ENCODE peak calls at places on chromosomes 2 and 18, in seven cellular contexts. W is thoracic aorta, C is PC-3, N is GM12864, K is fibroblast of lung, E is epithelial cell of esophagus, P is mesothelial cell of epicardium. S is an unnamed sample.

GRCh38 chr2:227052879-227053278 is 111.1 kb downstream of the COL4A4 start:
- DNase-seq in K (no peak), W (no peak), P (no peak), C (peak; percentile 28), E (no peak), N (no peak), S (no peak)

GRCh38 chr2:20625920-20626697 is 24.8 kb downstream of the HS1BP3 start:
- DNase-seq in N (no peak), W (no peak), K (no peak), C (no peak), E (no peak), P (no peak), S (no peak)

GRCh38 chr18:25898965-25899364 is 191.4 kb downstream of the SS18 start:
- DNase-seq in K (no peak), W (no peak), P (no peak), N (no peak), E (no peak), C (no peak), S (no peak)

GRCh38 chr18:13260927-13261471 is 42.4 kb downstream of the LDLRAD4 start:
- DNase-seq in W (no peak), E (no peak), K (no peak), C (no peak), N (no peak), P (no peak), S (no peak)

GRCh38 chr2:76008001-76008702 is 297.4 kb upstream of the GCFC2 start:
- DNase-seq in K (no peak), N (no peak), C (no peak), W (no peak), E (peak; percentile 2), P (no peak), S (no peak)

GRCh38 chr2:217218269-217219140 is 358.6 kb upstream of the TNP1 start:
- DNase-seq in C (peak; percentile 48), P (no peak), E (peak; percentile 56), N (peak; percentile 70), K (peak; percentile 94), W (no peak), S (peak; percentile 28)

GRCh38 chr18:54712315-54712714 is 116.0 kb upstream of the RAB27B start:
- DNase-seq in W (no peak), N (no peak), P (no peak), C (peak; percentile 77), K (peak; percentile 82), E (peak; percentile 92), S (no peak)

GRCh38 chr2:204665244-204665643 is 120.0 kb downstream of the PARD3B start:
- DNase-seq in P (no peak), K (peak; percentile 90), N (no peak), E (peak; percentile 46), C (peak; percentile 67), W (no peak), S (no peak)

GRCh38 chr2:206804326-206804725 is 38.9 kb downstream of the FASTKD2 start:
- DNase-seq in P (no peak), N (no peak), K (peak; percentile 19), E (no peak), C (no peak), W (no peak), S (no peak)

GRCh38 chr2:121804340-121804739 is 48.9 kb downstream of the TSN start:
- DNase-seq in W (no peak), C (no peak), K (peak; percentile 56), N (no peak), P (no peak), E (no peak), S (peak; percentile 60)

GRCh38 chr2:219736196-219736595 is 108.8 kb downstream of the SLC4A3 start:
- DNase-seq in C (peak; percentile 86), K (peak; percentile 79), N (peak; percentile 10), P (no peak), W (no peak), E (peak; percentile 79), S (peak; percentile 33)

GRCh38 chr18:25230658-25231326 is 121.2 kb downstream of the ZNF521 start:
- DNase-seq in C (peak; percentile 72), W (peak; percentile 46), N (no peak), E (peak; percentile 45), K (peak; percentile 90), P (no peak), S (no peak)

GRCh38 chr18:12031836-12032235 is 50.5 kb downstream of the IMPA2 start:
- DNase-seq in C (no peak), K (peak; percentile 90), E (peak; percentile 66), P (no peak), N (no peak), W (no peak), S (no peak)

GRCh38 chr18:63346471-63347183 is 20.4 kb downstream of the KDSR start:
- DNase-seq in E (peak; percentile 91), N (no peak), P (no peak), C (no peak), W (no peak), K (peak; percentile 36), S (no peak)

GRCh38 chr2:62194558-62195420 is 1.1 kb upstream of the B3GNT2 start:
- DNase-seq in K (no peak), C (no peak), N (no peak), E (no peak), P (no peak), W (no peak), S (no peak)

GRCh38 chr2:20229322-20230201 is 4.6 kb upstream of the SDC1 start:
- DNase-seq in P (no peak), C (no peak), W (no peak), K (no peak), N (no peak), E (no peak), S (no peak)

GRCh38 chr18:33560686-33561370 is 17.2 kb upstream of the ASXL3 start:
- DNase-seq in K (peak; percentile 57), W (no peak), E (peak; percentile 90), C (no peak), N (peak; percentile 3), P (no peak), S (no peak)

GRCh38 chr2:222300725-222301295 is 2.0 kb upstream of the PAX3 start:
- DNase-seq in P (no peak), W (no peak), E (no peak), C (no peak), K (peak; percentile 45), N (no peak), S (no peak)

GRCh38 chr2:171081649-171082111 is 79.0 kb downstream of the TLK1 start:
- DNase-seq in N (no peak), K (no peak), W (no peak), C (no peak), P (no peak), E (no peak), S (no peak)

GRCh38 chr2:231069379-231070054 is 12.8 kb downstream of the PSMD1 start:
- DNase-seq in E (no peak), K (peak; percentile 80), N (no peak), P (no peak), C (no peak), W (no peak), S (no peak)

GRCh38 chr2:239312741-239313246 is 88.0 kb downstream of the HDAC4 start:
- DNase-seq in K (no peak), E (no peak), N (no peak), C (no peak), W (no peak), P (no peak), S (no peak)

GRCh38 chr2:129906139-129906860 is 73.2 kb upstream of the RAB6C start:
- DNase-seq in K (no peak), W (no peak), N (no peak), C (no peak), E (no peak), P (no peak), S (no peak)

DNA sequence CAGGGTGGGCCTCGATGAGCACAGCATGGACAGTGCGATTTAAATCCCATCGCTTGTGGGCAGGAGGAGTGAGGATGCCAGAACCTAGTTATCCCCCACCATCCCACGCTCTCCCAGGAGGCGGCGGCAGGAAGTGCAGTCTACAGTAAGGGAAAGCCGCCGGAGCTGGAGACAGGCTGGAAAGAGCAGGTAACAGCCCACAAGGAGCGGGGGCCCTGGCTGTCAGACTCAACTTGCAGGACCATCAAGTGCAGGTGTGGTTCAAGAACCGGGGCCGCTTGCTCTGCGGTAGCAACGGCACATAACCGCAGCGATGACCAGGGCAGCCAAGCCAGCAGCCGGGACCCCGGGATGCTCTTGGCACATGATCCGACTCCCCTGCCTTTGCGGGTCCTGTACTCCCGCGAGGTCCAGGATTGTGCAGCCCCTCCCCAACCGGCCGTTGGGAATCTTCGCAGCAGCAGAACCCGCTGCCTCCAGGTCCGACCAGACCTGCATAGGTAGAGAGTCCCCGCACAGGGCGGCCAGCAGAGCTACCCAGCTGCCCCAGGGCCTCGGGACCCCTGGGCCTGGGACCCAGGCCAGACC is 82.1 kb downstream of the BIN1 start:
- DNase-seq in C (no peak), P (no peak), W (no peak), E (peak; percentile 60), N (no peak), K (peak; percentile 54), S (no peak)
- TF ChIP-seq CTCF in C (no peak), P (no peak), W (peak; percentile 38), E (peak; percentile 50), N (no peak), K (peak; percentile 49), S (no peak)

DNA sequence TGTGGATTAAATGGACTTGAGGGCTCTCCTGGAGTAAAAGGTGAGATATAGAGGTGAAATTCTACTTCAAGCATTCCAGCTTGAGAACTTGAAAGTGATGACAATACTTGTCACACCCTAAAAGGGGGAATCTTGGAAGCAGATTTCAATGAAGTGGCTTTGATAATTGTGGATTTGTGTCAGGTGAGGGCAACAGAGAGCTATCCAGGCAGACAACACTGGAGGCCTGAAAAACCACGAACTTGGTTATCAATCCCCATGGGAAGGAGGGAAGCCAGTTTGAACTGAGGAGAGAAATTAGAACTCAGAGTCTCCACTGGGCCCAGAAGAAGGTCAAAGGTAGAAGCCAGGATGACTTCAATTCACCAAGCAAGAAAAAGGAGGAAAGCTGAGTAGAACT is 263.9 kb downstream of the FIGN start:
- DNase-seq in P (no peak), E (peak; percentile 40), K (peak; percentile 18), N (no peak), W (no peak), C (peak; percentile 43), S (no peak)
- TF ChIP-seq CTCF in P (no peak), E (peak; percentile 65), K (peak; percentile 33), N (no peak), W (no peak), C (peak; percentile 57), S (no peak)

GRCh38 chr2:174205562-174205961 is 42.8 kb downstream of the OLA1 start:
- DNase-seq in P (no peak), C (no peak), K (no peak), N (no peak), W (no peak), E (no peak), S (no peak)
- TF ChIP-seq CTCF in P (no peak), C (no peak), K (no peak), N (no peak), W (no peak), E (no peak), S (no peak)

GRCh38 chr2:166180951-166181812 is 53.4 kb upstream of the SCN1A start:
- DNase-seq in C (peak; percentile 93), K (peak; percentile 38), W (no peak), N (peak; percentile 4), E (peak; percentile 61), P (no peak), S (peak; percentile 55)

GRCh38 chr2:166173263-166173662 is 45.4 kb upstream of the SCN1A start:
- DNase-seq in K (no peak), P (no peak), C (no peak), N (no peak), W (no peak), E (no peak), S (no peak)

GRCh38 chr2:166181813-166182154 is 54.0 kb upstream of the SCN1A start:
- DNase-seq in P (no peak), K (no peak), C (no peak), N (no peak), W (no peak), E (no peak), S (no peak)

GRCh38 chr2:166184789-166185188 is 57.0 kb upstream of the SCN1A start:
- DNase-seq in N (no peak), C (peak; percentile 90), W (no peak), K (no peak), P (no peak), E (peak; percentile 97), S (no peak)

GRCh38 chr2:166179201-166179600 is 51.4 kb upstream of the SCN1A start:
- DNase-seq in P (no peak), E (no peak), C (peak; percentile 62), K (no peak), N (no peak), W (no peak), S (no peak)
- TF ChIP-seq CTCF in P (no peak), E (peak; percentile 4), C (peak; percentile 90), K (peak; percentile 31), N (no peak), W (no peak), S (no peak)